ENCODE peak calls at places on chromosomes 4 and X, in four cellular contexts. Q is HepG2, K is endothelial cell of umbilical vein, S is HCT116. B is an unnamed sample.

GRCh38 chr4:142845293-142846070 is 619 bp downstream of the INPP4B start:
- DNase-seq in Q (no peak), K (peak), S (no peak), B (no peak)

GRCh38 chrX:15167826-15168225 is 102.1 kb downstream of the ASB9 start:
- DNase-seq in K (no peak), Q (no peak), S (no peak), B (no peak)

GRCh38 chrX:18220786-18221185 is at the start of gene BEND2:
- DNase-seq in Q (no peak), K (no peak), S (no peak), B (no peak)

GRCh38 chr4:19224820-19225219 is 1026.9 kb upstream of the SLIT2 start:
- DNase-seq in K (peak), S (peak), Q (no peak), B (peak)

GRCh38 chr4:31020363-31020762 is 300.2 kb downstream of the PCDH7 start:
- DNase-seq in Q (no peak), K (no peak), S (no peak), B (no peak)

GRCh38 chr4:1097553-1097952 is 15.8 kb downstream of the RNF212 start:
- DNase-seq in K (no peak), Q (no peak), S (no peak), B (no peak)

GRCh38 chr4:52657630-52658501 is 1.2 kb downstream of the USP46 start:
- DNase-seq in S (peak), K (peak), Q (no peak), B (peak)

GRCh38 chr4:173332963-173333657 is 1.0 kb downstream of the HMGB2 start:
- DNase-seq in K (peak), Q (no peak), S (no peak), B (no peak)

GRCh38 chrX:151752847-151753246 is 18.3 kb downstream of the CNGA2 start:
- DNase-seq in K (no peak), Q (no peak), S (no peak), B (no peak)

GRCh38 chr4:55949480-55949802 is 696 bp downstream of the CEP135 start:
- DNase-seq in Q (no peak), K (no peak), S (no peak), B (no peak)

GRCh38 chr4:143337600-143338287 is 1.1 kb downstream of the GAB1 start:
- DNase-seq in S (no peak), K (no peak), Q (peak), B (peak)

GRCh38 chrX:27775984-27776383 is 31.8 kb upstream of the MAGEB10 start:
- DNase-seq in K (no peak), Q (no peak), S (no peak), B (no peak)

GRCh38 chr4:89486673-89487072 is 179.1 kb upstream of the GPRIN3 start:
- DNase-seq in Q (no peak), K (no peak), S (no peak), B (no peak)

GRCh38 chr4:89482926-89483595 is 175.5 kb upstream of the GPRIN3 start:
- DNase-seq in S (no peak), K (peak), Q (no peak), B (no peak)

GRCh38 chr4:89486042-89486441 is 178.4 kb upstream of the GPRIN3 start:
- DNase-seq in K (peak), S (no peak), Q (no peak), B (no peak)

DNA sequence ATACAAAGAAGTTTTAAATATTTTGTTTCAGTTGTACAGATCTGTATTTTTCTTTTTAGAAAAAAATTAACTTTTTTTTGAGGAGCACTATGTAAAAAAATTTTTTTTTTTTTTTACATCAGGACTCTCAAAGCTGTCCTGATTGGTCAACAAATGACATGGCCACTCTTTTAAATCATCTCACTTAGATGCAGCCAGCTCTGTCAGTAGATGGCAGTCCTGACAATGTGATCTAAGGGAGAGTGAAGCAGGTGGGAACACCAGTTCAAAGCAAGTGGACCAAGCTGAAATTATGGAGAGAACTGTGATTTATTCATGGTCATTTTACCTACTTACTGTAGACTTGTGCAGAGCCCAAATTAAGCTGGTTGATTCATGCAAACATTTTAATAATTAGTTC is 174.6 kb upstream of the GPRIN3 start:
- DNase-seq in K (peak), S (peak), Q (peak), B (peak)
- TF ChIP-seq MAX in K (no peak), S (no peak), Q (no peak), B (no peak)

DNA sequence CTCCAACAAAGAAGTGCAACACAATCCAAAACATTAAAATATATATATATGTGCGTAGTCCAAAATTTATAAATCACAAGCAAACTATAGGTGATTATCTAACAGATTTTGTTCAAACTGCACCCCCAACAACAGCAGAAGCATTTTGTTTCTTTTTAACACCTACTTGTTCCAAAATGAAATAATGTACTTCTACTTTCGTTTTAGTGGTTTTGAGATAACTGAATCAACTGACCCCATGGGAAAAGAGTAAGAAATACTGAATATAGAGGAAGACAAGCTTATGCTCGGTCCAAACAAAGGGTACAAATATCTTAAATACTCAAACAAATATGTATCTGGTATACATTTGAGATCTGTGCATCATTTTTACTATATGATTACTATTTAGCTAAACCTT is 22.4 kb downstream of the MAP7D3 start:
- DNase-seq in S (no peak), K (no peak), Q (no peak), B (no peak)
- H3K4me3 ChIP-seq in S (no peak), K (no peak), Q (no peak), B (no peak)

GRCh38 chrX:96684339-96685204 is at the start of gene DIAPH2:
- DNase-seq in Q (peak), S (peak), K (peak), B (peak)
- TF ChIP-seq POLR2A in Q (peak), S (no peak), K (no peak), B (peak)

DNA sequence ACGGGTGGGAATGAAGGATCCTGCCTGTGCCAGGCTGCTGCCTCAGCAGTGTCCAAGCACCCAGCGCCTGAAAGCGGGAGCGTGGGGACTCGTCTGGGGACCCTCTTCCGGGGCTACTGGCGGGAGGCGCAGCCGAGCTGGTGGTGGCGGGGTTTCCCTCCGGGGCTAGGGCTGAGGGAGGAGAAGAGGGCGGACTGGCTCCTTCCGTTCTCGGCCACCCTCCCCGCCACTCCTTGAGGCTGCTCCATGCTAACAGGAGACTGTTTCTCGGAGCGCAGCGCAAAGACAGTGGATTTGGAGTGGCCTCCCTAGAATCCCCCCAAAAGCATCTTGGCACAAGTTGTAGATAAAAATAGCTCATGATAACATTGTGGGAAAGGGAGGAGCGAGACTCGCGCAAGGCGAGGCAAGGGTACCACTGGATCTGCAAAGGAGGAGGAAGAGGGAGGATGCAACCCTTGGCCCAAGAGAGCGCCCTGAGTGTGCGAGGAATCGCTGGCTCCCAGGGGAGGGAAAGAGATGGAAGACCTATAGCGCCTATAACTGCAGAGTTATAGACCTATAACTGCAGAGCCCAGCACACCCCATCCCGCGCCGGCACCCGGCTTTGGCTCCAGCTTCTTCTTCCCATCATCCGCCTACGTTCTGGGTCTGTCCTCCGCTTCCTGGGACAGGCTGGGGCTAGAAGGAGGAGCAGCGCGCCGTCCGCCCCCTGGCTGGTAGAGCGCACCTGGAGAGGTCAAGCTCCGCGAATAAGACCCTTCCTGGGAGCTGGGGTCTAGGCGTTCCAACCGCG is 1.3 kb downstream of the HS3ST1 start:
- DNase-seq in K (no peak), Q (no peak), S (no peak), B (no peak)
- TF ChIP-seq MAX in K (no peak), Q (no peak), S (no peak), B (no peak)

GRCh38 chrX:11698747-11699146 is 33.0 kb upstream of the ARHGAP6 start:
- DNase-seq in Q (no peak), S (no peak), K (no peak), B (no peak)
- H3K4me3 ChIP-seq in Q (no peak), S (no peak), K (no peak), B (no peak)